ENCODE peak calls at places on chromosome 9, in seven cellular contexts. X is GF-D8, J is BE2C, T is OCI-LY7, S is NCI-H2107, N is NCI-H1694, M is NCI-H345. A is an unnamed sample.

GRCh38 chr9:113673726-113674125 is 202.4 kb upstream of the ZNF618 start:
- DNase-seq in X (no peak), J (no peak), T (no peak), S (no peak), N (no peak), M (no peak), A (no peak)

GRCh38 chr9:124410321-124410913 is 4.8 kb downstream of the PSMB7 start:
- DNase-seq in X (no peak), J (no peak), T (no peak), S (no peak), N (no peak), M (no peak), A (no peak)

GRCh38 chr9:96241391-96241809 is 60.6 kb downstream of the HSD17B3 start:
- DNase-seq in X (peak), J (no peak), T (no peak), S (no peak), N (no peak), M (no peak), A (peak)

GRCh38 chr9:98902925-98903324 is 40.8 kb upstream of the COL15A1 start:
- DNase-seq in X (no peak), J (no peak), T (no peak), S (no peak), N (no peak), M (no peak), A (no peak)

GRCh38 chr9:36358486-36358885 is 41.6 kb downstream of the RNF38 start:
- DNase-seq in X (no peak), J (no peak), T (no peak), S (no peak), N (no peak), M (no peak), A (no peak)

GRCh38 chr9:90914868-90915483 is 113.4 kb downstream of the SYK start:
- DNase-seq in X (no peak), J (peak), T (peak), S (peak), N (peak), M (peak), A (peak)

GRCh38 chr9:89750117-89750551 is 145.3 kb downstream of the GADD45G start:
- DNase-seq in X (no peak), J (peak), T (no peak), S (no peak), N (peak), M (no peak), A (no peak)

GRCh38 chr9:1100945-1101344 is 50.8 kb downstream of the DMRT2 start:
- DNase-seq in X (no peak), J (no peak), T (peak), S (no peak), N (no peak), M (no peak), A (no peak)

GRCh38 chr9:71690058-71690691 is 78.1 kb downstream of the CEMIP2 start:
- DNase-seq in X (no peak), J (no peak), T (no peak), S (no peak), N (no peak), M (no peak), A (no peak)